ENCODE peak calls at places on chromosome 14, in nine cellular contexts. X, A, C, Q, O, T, K, J and M are unnamed samples.
A peak's percentile ranks its signal among the peaks of the same experiment; 100 is the strongest.

GRCh38 chr14:26856832-26857508 is 259.1 kb upstream of the NOVA1 start:
- DNase-seq in T (peak; percentile 47), Q (no peak), A (no peak), C (no peak), J (no peak), O (no peak), K (no peak), X (no peak), M (no peak)

GRCh38 chr14:53621433-53621832 is 335.2 kb downstream of the BMP4 start:
- DNase-seq in O (no peak), J (no peak), C (no peak), A (no peak), T (no peak), K (no peak), X (no peak), Q (no peak), M (no peak)

GRCh38 chr14:103142031-103142430 is 18.8 kb downstream of the TNFAIP2 start:
- DNase-seq in J (no peak), K (no peak), X (no peak), O (no peak), C (no peak), Q (no peak), A (no peak), T (no peak), M (no peak)

GRCh38 chr14:49975286-49975685 is 82.4 kb downstream of the ARF6 start:
- DNase-seq in K (peak; percentile 80), A (peak; percentile 26), T (peak; percentile 90), Q (no peak), X (no peak), O (peak; percentile 94), J (no peak), C (no peak), M (no peak)

GRCh38 chr14:58733451-58734208 is 95.9 kb downstream of the DACT1 start:
- DNase-seq in K (no peak), Q (no peak), T (no peak), X (no peak), A (no peak), O (peak; percentile 31), C (no peak), J (no peak), M (no peak)

GRCh38 chr14:91111443-91111842 is 2.4 kb upstream of the DGLUCY start:
- DNase-seq in A (no peak), O (no peak), C (no peak), T (no peak), K (no peak), J (no peak), Q (no peak), X (no peak), M (no peak)

GRCh38 chr14:89000007-89000942 is 175.8 kb downstream of the TTC8 start:
- DNase-seq in X (peak; percentile 55), C (peak; percentile 72), T (peak; percentile 91), Q (no peak), J (no peak), K (peak; percentile 99), O (peak; percentile 98), A (no peak), M (no peak)

GRCh38 chr14:24275524-24276139 is 4.2 kb upstream of the RABGGTA start:
- DNase-seq in C (no peak), X (no peak), O (no peak), T (no peak), K (no peak), A (no peak), J (no peak), Q (no peak), M (no peak)

GRCh38 chr14:63840981-63841380 is 11.8 kb upstream of the SYNE2 start:
- DNase-seq in C (peak; percentile 35), T (no peak), Q (no peak), J (no peak), K (no peak), A (no peak), X (peak; percentile 64), O (no peak), M (no peak)

GRCh38 chr14:32710351-32711102 is 228.2 kb upstream of the NPAS3 start:
- DNase-seq in K (no peak), O (peak; percentile 35), Q (no peak), A (no peak), X (no peak), T (peak; percentile 39), C (no peak), J (peak; percentile 64), M (no peak)

GRCh38 chr14:94768521-94769412 is 1.1 kb downstream of the GSC start:
- DNase-seq in K (no peak), O (peak; percentile 25), Q (no peak), J (peak; percentile 77), C (no peak), A (no peak), X (no peak), T (no peak), M (no peak)

GRCh38 chr14:50342211-50343080 is 30.3 kb downstream of the DMAC2L start:
- DNase-seq in J (peak; percentile 88), X (peak; percentile 76), K (no peak), Q (no peak), T (peak; percentile 64), C (peak; percentile 48), O (peak; percentile 79), A (peak; percentile 89), M (no peak)

GRCh38 chr14:51564460-51564859 is 87.2 kb upstream of the FRMD6 start:
- DNase-seq in A (no peak), X (no peak), J (no peak), T (no peak), O (no peak), C (no peak), K (no peak), Q (no peak), M (no peak)

GRCh38 chr14:103518416-103519042 is 4.1 kb downstream of the CKB start:
- DNase-seq in A (peak; percentile 91), K (no peak), Q (no peak), J (peak; percentile 92), O (peak; percentile 43), C (no peak), X (peak; percentile 78), T (peak; percentile 49), M (peak; percentile 69)

GRCh38 chr14:99038401-99038800 is 233.6 kb downstream of the BCL11B start:
- DNase-seq in C (no peak), X (no peak), O (peak; percentile 31), J (no peak), K (peak; percentile 7), A (peak; percentile 76), Q (no peak), T (no peak), M (no peak)

GRCh38 chr14:94686511-94687160 is 74.4 kb downstream of the SERPINA3 start:
- DNase-seq in Q (no peak), J (peak; percentile 56), K (no peak), T (no peak), A (peak; percentile 70), X (no peak), O (no peak), C (no peak), M (no peak)

GRCh38 chr14:90443161-90444076 is 46.6 kb downstream of the CALM1 start:
- DNase-seq in Q (no peak), X (no peak), T (no peak), J (no peak), C (no peak), K (no peak), A (no peak), O (no peak), M (no peak)

GRCh38 chr14:102911991-102912761 is 10.3 kb upstream of the AMN start:
- DNase-seq in X (no peak), C (no peak), O (no peak), T (no peak), A (no peak), K (no peak), Q (no peak), J (peak; percentile 60), M (no peak)

GRCh38 chr14:102578821-102579220 is 13.6 kb upstream of the RCOR1 start:
- DNase-seq in K (no peak), C (no peak), Q (no peak), O (no peak), T (no peak), J (no peak), A (no peak), X (no peak), M (no peak)

GRCh38 chr14:22769369-22769768 is 2.9 kb downstream of the OXA1L start:
- DNase-seq in Q (no peak), O (no peak), T (no peak), A (no peak), C (no peak), K (no peak), J (no peak), X (no peak), M (no peak)

DNA sequence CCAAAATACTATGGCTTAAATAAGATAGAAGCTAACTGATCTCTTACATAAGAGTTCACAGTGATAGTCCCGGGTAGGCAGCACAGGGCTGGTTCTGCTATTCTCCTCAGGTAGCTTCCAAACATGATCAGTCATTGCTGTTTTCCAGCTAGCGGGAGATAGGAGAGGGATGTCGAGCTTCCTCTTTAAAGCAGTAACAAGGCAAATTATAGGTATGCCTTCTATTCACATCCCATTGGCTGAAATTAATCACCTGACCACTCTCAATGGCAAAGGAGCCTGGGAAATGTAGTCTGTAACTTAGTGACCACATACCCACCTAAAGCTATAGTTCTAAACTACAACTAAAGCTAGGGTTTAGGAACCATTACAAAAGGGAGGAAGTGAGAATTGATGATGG is 34.5 kb upstream of the VRK1 start:
- DNase-seq in T (peak; percentile 57), Q (no peak), X (peak; percentile 22), O (peak; percentile 62), J (no peak), A (peak; percentile 28), C (no peak), K (peak; percentile 27), M (no peak)
- TF ChIP-seq CTCF in T (no peak), Q (no peak), X (no peak), O (no peak), J (no peak), A (no peak), C (no peak), K (no peak), M (no peak)

DNA sequence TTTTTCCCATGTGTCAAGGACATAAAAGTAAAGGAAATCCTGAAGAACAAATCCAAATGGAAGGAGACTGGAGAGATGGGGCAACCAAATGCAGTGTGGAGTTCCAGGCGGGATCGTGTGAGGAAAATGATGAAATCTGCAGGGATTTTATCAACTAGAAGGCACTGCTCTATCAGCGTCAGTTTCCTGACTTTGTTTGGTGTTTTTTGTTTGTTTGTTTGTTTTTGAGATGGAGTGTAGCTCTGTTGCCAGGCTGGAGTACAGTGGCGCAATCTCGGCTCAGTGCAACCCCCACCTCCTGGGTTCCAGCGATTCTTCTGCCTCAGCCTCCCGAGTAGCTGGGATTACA is 43.3 kb upstream of the GPR132 start:
- DNase-seq in C (no peak), A (no peak), K (no peak), J (no peak), T (no peak), O (no peak), X (no peak), Q (no peak), M (no peak)
- TF ChIP-seq CTCF in C (no peak), A (no peak), K (no peak), J (no peak), T (no peak), O (no peak), X (no peak), Q (no peak), M (no peak)

GRCh38 chr14:29233188-29233587 is 466.6 kb downstream of the FOXG1 start:
- DNase-seq in A (no peak), K (no peak), J (no peak), T (no peak), Q (no peak), O (no peak), X (no peak), C (no peak), M (no peak)
- TF ChIP-seq CTCF in A (no peak), K (no peak), J (no peak), T (no peak), Q (no peak), O (no peak), X (no peak), C (no peak), M (no peak)

GRCh38 chr14:55240526-55241178 is 30.6 kb upstream of the FBXO34 start:
- DNase-seq in K (no peak), Q (peak; percentile 21), A (no peak), C (no peak), X (no peak), O (peak; percentile 72), J (no peak), T (peak; percentile 31), M (no peak)
- TF ChIP-seq CTCF in K (no peak), Q (no peak), A (no peak), C (no peak), X (no peak), O (no peak), J (no peak), T (no peak), M (no peak)